ENCODE peak calls at places on chromosomes 12 and 14, in nine cellular contexts. R, I, Z, W, X, N, U, G and Q are unnamed samples.

GRCh38 chr14:31930070-31930469 is 147.0 kb upstream of the ARHGAP5 start:
- DNase-seq in R (no peak), I (no peak), Z (no peak), W (no peak), X (no peak), N (no peak), U (no peak), G (no peak), Q (no peak)

GRCh38 chr12:88574278-88574677 is 6.0 kb downstream of the KITLG start:
- DNase-seq in R (no peak), I (no peak), Z (no peak), W (no peak), X (no peak), N (no peak), U (no peak), G (no peak), Q (no peak)

GRCh38 chr14:47539065-47539464 is 136.3 kb downstream of the MDGA2 start:
- DNase-seq in R (no peak), I (no peak), Z (no peak), W (no peak), X (peak; percentile 38), N (no peak), U (no peak), G (peak; percentile 13), Q (no peak)

GRCh38 chr12:121822393-121823100 is 18.7 kb downstream of the SETD1B start:
- DNase-seq in R (no peak), I (no peak), Z (no peak), W (no peak), X (no peak), N (no peak), U (no peak), G (no peak), Q (no peak)

GRCh38 chr12:51269174-51270066 is 795 bp downstream of the SMAGP start:
- DNase-seq in R (no peak), I (no peak), Z (peak; percentile 72), W (peak; percentile 48), X (peak; percentile 90), N (no peak), U (peak; percentile 25), G (no peak), Q (no peak)

GRCh38 chr12:46473634-46474201 is 101.1 kb upstream of the SLC38A2 start:
- DNase-seq in R (no peak), I (peak; percentile 81), Z (peak; percentile 89), W (peak; percentile 96), X (no peak), N (peak; percentile 85), U (no peak), G (no peak), Q (peak; percentile 80)

GRCh38 chr12:122126713-122127597 is 47.1 kb downstream of the IL31 start:
- DNase-seq in R (no peak), I (no peak), Z (no peak), W (no peak), X (peak; percentile 44), N (no peak), U (no peak), G (no peak), Q (no peak)

GRCh38 chr12:55718650-55719275 is 1.4 kb upstream of the RDH5 start:
- DNase-seq in R (no peak), I (no peak), Z (no peak), W (peak; percentile 82), X (no peak), N (no peak), U (no peak), G (no peak), Q (no peak)

GRCh38 chr14:36091096-36091495 is 85.4 kb downstream of the PTCSC3 start:
- DNase-seq in R (peak; percentile 84), I (no peak), Z (peak; percentile 85), W (peak; percentile 61), X (no peak), N (peak; percentile 89), U (no peak), G (no peak), Q (peak; percentile 72)

GRCh38 chr14:36658091-36659009 is 3.3 kb upstream of the PAX9 start:
- DNase-seq in R (no peak), I (no peak), Z (no peak), W (no peak), X (peak; percentile 46), N (no peak), U (no peak), G (no peak), Q (no peak)

GRCh38 chr12:3172124-3173007 is 95.2 kb downstream of the TSPAN9 start:
- DNase-seq in R (no peak), I (no peak), Z (no peak), W (no peak), X (no peak), N (no peak), U (no peak), G (no peak), Q (no peak)

GRCh38 chr12:12671850-12672660 is 23.9 kb downstream of the GPR19 start:
- DNase-seq in R (no peak), I (no peak), Z (peak; percentile 23), W (peak; percentile 79), X (no peak), N (no peak), U (no peak), G (no peak), Q (no peak)

GRCh38 chr12:124484526-124484953 is 82.9 kb downstream of the NCOR2 start:
- DNase-seq in R (no peak), I (no peak), Z (no peak), W (peak; percentile 27), X (no peak), N (no peak), U (no peak), G (no peak), Q (no peak)

GRCh38 chr12:131700271-131700670 is 10.6 kb upstream of the SFSWAP start:
- DNase-seq in R (no peak), I (no peak), Z (no peak), W (no peak), X (no peak), N (no peak), U (no peak), G (no peak), Q (no peak)

GRCh38 chr14:96638041-96638855 is 136.1 kb downstream of the PAPOLA start:
- DNase-seq in R (no peak), I (no peak), Z (peak; percentile 6), W (no peak), X (no peak), N (no peak), U (no peak), G (no peak), Q (no peak)

GRCh38 chr12:130791699-130792098 is 47.4 kb downstream of the STX2 start:
- DNase-seq in R (no peak), I (no peak), Z (no peak), W (peak; percentile 7), X (no peak), N (no peak), U (no peak), G (no peak), Q (no peak)

GRCh38 chr14:29716150-29716549 is 211.5 kb downstream of the PRKD1 start:
- DNase-seq in R (peak; percentile 42), I (no peak), Z (no peak), W (peak; percentile 85), X (no peak), N (no peak), U (no peak), G (no peak), Q (no peak)

GRCh38 chr12:51886021-51886710 is 1.7 kb upstream of the ANKRD33 start:
- DNase-seq in R (no peak), I (peak; percentile 88), Z (peak; percentile 96), W (peak; percentile 93), X (no peak), N (peak; percentile 90), U (peak; percentile 39), G (no peak), Q (peak; percentile 88)

GRCh38 chr14:36647827-36648753 is 13.6 kb upstream of the PAX9 start:
- DNase-seq in R (peak; percentile 38), I (no peak), Z (peak; percentile 75), W (peak; percentile 47), X (peak; percentile 89), N (no peak), U (no peak), G (no peak), Q (no peak)

GRCh38 chr14:101087614-101088394 is 184.3 kb upstream of the RTL1 start:
- DNase-seq in R (no peak), I (peak; percentile 61), Z (peak; percentile 20), W (no peak), X (no peak), N (peak; percentile 29), U (no peak), G (no peak), Q (no peak)

GRCh38 chr12:67388331-67389163 is 119.4 kb downstream of the CAND1 start:
- DNase-seq in R (no peak), I (no peak), Z (no peak), W (no peak), X (peak; percentile 31), N (no peak), U (no peak), G (no peak), Q (no peak)

GRCh38 chr12:53425515-53426150 is 2.0 kb downstream of the AMHR2 start:
- DNase-seq in R (no peak), I (no peak), Z (no peak), W (no peak), X (no peak), N (no peak), U (no peak), G (no peak), Q (no peak)

GRCh38 chr12:110636516-110636915 is 22.6 kb downstream of the TCTN1 start:
- DNase-seq in R (no peak), I (no peak), Z (no peak), W (no peak), X (no peak), N (no peak), U (no peak), G (no peak), Q (no peak)

GRCh38 chr12:82357845-82358199 is 365 bp downstream of the CCDC59 start:
- DNase-seq in R (no peak), I (no peak), Z (no peak), W (peak; percentile 2), X (no peak), N (no peak), U (no peak), G (no peak), Q (no peak)

GRCh38 chr12:25083211-25083610 is 111.7 kb downstream of the DNAI7 start:
- DNase-seq in R (no peak), I (no peak), Z (no peak), W (no peak), X (no peak), N (no peak), U (no peak), G (no peak), Q (no peak)

GRCh38 chr12:120978296-120979219 is at the start of gene HNF1A:
- DNase-seq in R (no peak), I (no peak), Z (no peak), W (no peak), X (no peak), N (no peak), U (no peak), G (no peak), Q (no peak)

GRCh38 chr12:128859311-128859710 is 6.0 kb downstream of the GLT1D1 start:
- DNase-seq in R (no peak), I (no peak), Z (no peak), W (no peak), X (no peak), N (no peak), U (no peak), G (no peak), Q (no peak)

GRCh38 chr12:88188180-88188579 is 46.1 kb downstream of the TMTC3 start:
- DNase-seq in R (no peak), I (no peak), Z (no peak), W (peak; percentile 40), X (no peak), N (no peak), U (no peak), G (no peak), Q (no peak)

GRCh38 chr12:79844693-79845092 is 90.2 kb downstream of the PPP1R12A start:
- DNase-seq in R (no peak), I (no peak), Z (peak; percentile 33), W (peak; percentile 84), X (no peak), N (peak; percentile 14), U (no peak), G (peak; percentile 47), Q (peak; percentile 25)

GRCh38 chr12:30926243-30927209 is at the start of gene TSPAN11:
- DNase-seq in R (no peak), I (no peak), Z (peak; percentile 89), W (peak; percentile 18), X (peak; percentile 97), N (no peak), U (peak; percentile 3), G (no peak), Q (no peak)

GRCh38 chr12:105738036-105738435 is 400.7 kb downstream of the NUAK1 start:
- DNase-seq in R (no peak), I (no peak), Z (no peak), W (no peak), X (no peak), N (peak; percentile 26), U (no peak), G (no peak), Q (no peak)